ENCODE peak calls at places on chromosomes 6 and 20, in eight cellular contexts. D, G, W, S, I, A, V and Y are unnamed samples.
A peak's percentile ranks its signal among the peaks of the same experiment; 100 is the strongest.

GRCh38 chr20:2303693-2304092 is 7.9 kb downstream of the TGM3 start:
- DNase-seq in D (peak; percentile 68), G (no peak), W (no peak), S (no peak), I (no peak), A (no peak), V (no peak), Y (no peak)

GRCh38 chr6:29679962-29680361 is 990 bp downstream of the ZFP57 start:
- DNase-seq in D (no peak), G (no peak), W (no peak), S (no peak), I (no peak), A (no peak), V (no peak), Y (no peak)

GRCh38 chr20:45290677-45291355 is 15.8 kb upstream of the RBPJL start:
- DNase-seq in D (peak; percentile 71), G (peak; percentile 95), W (no peak), S (peak; percentile 65), I (peak; percentile 64), A (peak; percentile 34), V (peak; percentile 53), Y (peak; percentile 73)

GRCh38 chr20:55446301-55446700 is 559.0 kb downstream of the CBLN4 start:
- DNase-seq in D (no peak), G (no peak), W (no peak), S (no peak), I (no peak), A (no peak), V (no peak), Y (no peak)

GRCh38 chr20:5859611-5860010 is 90.7 kb downstream of the TRMT6 start:
- DNase-seq in D (no peak), G (no peak), W (no peak), S (no peak), I (no peak), A (no peak), V (no peak), Y (no peak)

GRCh38 chr6:35044771-35045275 is 96.3 kb downstream of the TCP11 start:
- DNase-seq in D (no peak), G (no peak), W (no peak), S (no peak), I (no peak), A (no peak), V (no peak), Y (no peak)

GRCh38 chr6:34484899-34485298 is 19.0 kb downstream of the PACSIN1 start:
- DNase-seq in D (no peak), G (no peak), W (no peak), S (no peak), I (peak; percentile 67), A (peak; percentile 33), V (no peak), Y (no peak)

GRCh38 chr6:165920896-165921671 is 246.6 kb downstream of the TBXT start:
- DNase-seq in D (peak; percentile 67), G (no peak), W (no peak), S (peak; percentile 3), I (no peak), A (no peak), V (no peak), Y (no peak)

GRCh38 chr20:49412254-49412653 is 70.2 kb downstream of the KCNB1 start:
- DNase-seq in D (no peak), G (no peak), W (no peak), S (no peak), I (no peak), A (no peak), V (no peak), Y (no peak)

GRCh38 chr6:158605266-158605878 is 39.2 kb downstream of the DYNLT1 start:
- DNase-seq in D (peak; percentile 73), G (peak; percentile 92), W (no peak), S (peak; percentile 73), I (peak; percentile 49), A (peak; percentile 17), V (peak; percentile 58), Y (peak; percentile 14)

GRCh38 chr6:3227363-3228045 is at the start of gene TUBB2B:
- DNase-seq in D (no peak), G (no peak), W (no peak), S (peak; percentile 59), I (peak; percentile 13), A (no peak), V (no peak), Y (no peak)

GRCh38 chr6:166754218-166755030 is 127.4 kb upstream of the RPS6KA2 start:
- DNase-seq in D (no peak), G (no peak), W (no peak), S (no peak), I (no peak), A (no peak), V (no peak), Y (no peak)

GRCh38 chr20:62908971-62909791 is 17.1 kb downstream of the DIDO1 start:
- DNase-seq in D (no peak), G (no peak), W (no peak), S (no peak), I (no peak), A (no peak), V (no peak), Y (no peak)

GRCh38 chr6:42193491-42193894 is 1.3 kb downstream of the GUCA1B start:
- DNase-seq in D (no peak), G (no peak), W (no peak), S (no peak), I (no peak), A (no peak), V (no peak), Y (no peak)

GRCh38 chr6:115838763-115839401 is 221.8 kb downstream of the FRK start:
- DNase-seq in D (peak; percentile 48), G (peak; percentile 70), W (no peak), S (peak; percentile 24), I (no peak), A (no peak), V (peak; percentile 5), Y (peak; percentile 15)

GRCh38 chr6:159044899-159045727 is at the start of gene TAGAP:
- DNase-seq in D (no peak), G (peak; percentile 81), W (no peak), S (no peak), I (peak; percentile 78), A (peak; percentile 54), V (no peak), Y (no peak)

GRCh38 chr6:35804996-35805736 is at the start of gene LHFPL5:
- DNase-seq in D (no peak), G (no peak), W (no peak), S (peak; percentile 23), I (peak; percentile 56), A (peak; percentile 21), V (no peak), Y (no peak)

GRCh38 chr20:39263076-39263475 is 300.9 kb downstream of the DHX35 start:
- DNase-seq in D (no peak), G (no peak), W (no peak), S (peak; percentile 2), I (no peak), A (no peak), V (no peak), Y (no peak)

GRCh38 chr20:760751-761417 is 7.4 kb downstream of the SLC52A3 start:
- DNase-seq in D (peak; percentile 65), G (no peak), W (no peak), S (no peak), I (peak; percentile 27), A (no peak), V (no peak), Y (no peak)

GRCh38 chr6:53266553-53267090 is 82.1 kb downstream of the ELOVL5 start:
- DNase-seq in D (no peak), G (no peak), W (no peak), S (no peak), I (no peak), A (no peak), V (no peak), Y (no peak)

GRCh38 chr6:68990313-68990712 is 355.2 kb downstream of the ADGRB3 start:
- DNase-seq in D (no peak), G (no peak), W (no peak), S (no peak), I (no peak), A (no peak), V (no peak), Y (no peak)